ENCODE peak calls at places on chromosome X, in eight cellular contexts. One of them, this sample, is unnamed.

GRCh38 chrX:68433155-68433980 is at the start of gene OPHN1:
- DNase-seq in WERI-Rb-1: peak
- DNase-seq in left ventricle myocardium inferior: peak
- DNase-seq in foreskin keratinocyte: peak
- DNase-seq in lower leg skin: peak
- DNase-seq in ascending aorta: peak
- DNase-seq in AG09319: no peak
- DNase-seq in nephron progenitor cell: peak
- DNase-seq in this sample: no peak

GRCh38 chrX:139304471-139304870 is 226.1 kb upstream of the F9 start:
- DNase-seq in left ventricle myocardium inferior: no peak
- DNase-seq in lower leg skin: no peak
- DNase-seq in nephron progenitor cell: no peak
- DNase-seq in ascending aorta: no peak
- DNase-seq in AG09319: no peak
- DNase-seq in foreskin keratinocyte: no peak
- DNase-seq in WERI-Rb-1: no peak
- DNase-seq in this sample: no peak

GRCh38 chrX:10041383-10041782 is 74.2 kb downstream of the CLDN34 start:
- DNase-seq in ascending aorta: no peak
- DNase-seq in AG09319: no peak
- DNase-seq in left ventricle myocardium inferior: no peak
- DNase-seq in lower leg skin: no peak
- DNase-seq in foreskin keratinocyte: no peak
- DNase-seq in nephron progenitor cell: no peak
- DNase-seq in WERI-Rb-1: no peak
- DNase-seq in this sample: no peak

GRCh38 chrX:47723689-47724088 is 64.7 kb upstream of the UXT start:
- DNase-seq in ascending aorta: no peak
- DNase-seq in nephron progenitor cell: no peak
- DNase-seq in WERI-Rb-1: peak
- DNase-seq in foreskin keratinocyte: no peak
- DNase-seq in left ventricle myocardium inferior: no peak
- DNase-seq in AG09319: no peak
- DNase-seq in lower leg skin: no peak
- DNase-seq in this sample: no peak

GRCh38 chrX:51899741-51900140 is 6.3 kb downstream of the MAGED1 start:
- DNase-seq in ascending aorta: no peak
- DNase-seq in WERI-Rb-1: no peak
- DNase-seq in AG09319: no peak
- DNase-seq in foreskin keratinocyte: no peak
- DNase-seq in nephron progenitor cell: no peak
- DNase-seq in lower leg skin: no peak
- DNase-seq in left ventricle myocardium inferior: no peak
- DNase-seq in this sample: no peak

GRCh38 chrX:30659421-30659820 is 6.2 kb downstream of the GK start:
- DNase-seq in AG09319: no peak
- DNase-seq in nephron progenitor cell: no peak
- DNase-seq in foreskin keratinocyte: peak
- DNase-seq in ascending aorta: no peak
- DNase-seq in WERI-Rb-1: no peak
- DNase-seq in left ventricle myocardium inferior: no peak
- DNase-seq in lower leg skin: no peak
- DNase-seq in this sample: peak

GRCh38 chrX:35339796-35340195 is 397.2 kb downstream of the FAM47B start:
- DNase-seq in ascending aorta: no peak
- DNase-seq in nephron progenitor cell: no peak
- DNase-seq in left ventricle myocardium inferior: no peak
- DNase-seq in foreskin keratinocyte: peak
- DNase-seq in AG09319: no peak
- DNase-seq in WERI-Rb-1: no peak
- DNase-seq in lower leg skin: no peak
- DNase-seq in this sample: no peak

GRCh38 chrX:48834383-48834709 is 1.1 kb downstream of the PCSK1N start:
- DNase-seq in WERI-Rb-1: no peak
- DNase-seq in foreskin keratinocyte: no peak
- DNase-seq in lower leg skin: no peak
- DNase-seq in AG09319: no peak
- DNase-seq in left ventricle myocardium inferior: no peak
- DNase-seq in ascending aorta: peak
- DNase-seq in nephron progenitor cell: no peak
- DNase-seq in this sample: peak

GRCh38 chrX:144275403-144275802 is 391.5 kb downstream of the UBE2NL start:
- DNase-seq in foreskin keratinocyte: no peak
- DNase-seq in left ventricle myocardium inferior: no peak
- DNase-seq in WERI-Rb-1: no peak
- DNase-seq in nephron progenitor cell: no peak
- DNase-seq in lower leg skin: no peak
- DNase-seq in AG09319: no peak
- DNase-seq in ascending aorta: no peak
- DNase-seq in this sample: no peak

GRCh38 chrX:29858714-29859113 is 356.6 kb upstream of the MAGEB2 start:
- DNase-seq in AG09319: no peak
- DNase-seq in left ventricle myocardium inferior: no peak
- DNase-seq in lower leg skin: no peak
- DNase-seq in foreskin keratinocyte: peak
- DNase-seq in nephron progenitor cell: no peak
- DNase-seq in WERI-Rb-1: no peak
- DNase-seq in ascending aorta: no peak
- DNase-seq in this sample: no peak

GRCh38 chrX:119190736-119191282 is 45.3 kb upstream of the PGRMC1 start:
- DNase-seq in ascending aorta: no peak
- DNase-seq in WERI-Rb-1: no peak
- DNase-seq in lower leg skin: no peak
- DNase-seq in AG09319: no peak
- DNase-seq in left ventricle myocardium inferior: no peak
- DNase-seq in foreskin keratinocyte: no peak
- DNase-seq in nephron progenitor cell: no peak
- DNase-seq in this sample: no peak

GRCh38 chrX:45781901-45782553 is 581.4 kb upstream of the DIPK2B start:
- DNase-seq in foreskin keratinocyte: peak
- DNase-seq in WERI-Rb-1: no peak
- DNase-seq in lower leg skin: no peak
- DNase-seq in nephron progenitor cell: no peak
- DNase-seq in ascending aorta: no peak
- DNase-seq in AG09319: peak
- DNase-seq in left ventricle myocardium inferior: no peak
- DNase-seq in this sample: no peak

GRCh38 chrX:10526442-10526841 is 93.9 kb downstream of the MID1 start:
- DNase-seq in nephron progenitor cell: no peak
- DNase-seq in WERI-Rb-1: no peak
- DNase-seq in AG09319: peak
- DNase-seq in lower leg skin: no peak
- DNase-seq in foreskin keratinocyte: no peak
- DNase-seq in left ventricle myocardium inferior: no peak
- DNase-seq in ascending aorta: no peak
- DNase-seq in this sample: no peak

DNA sequence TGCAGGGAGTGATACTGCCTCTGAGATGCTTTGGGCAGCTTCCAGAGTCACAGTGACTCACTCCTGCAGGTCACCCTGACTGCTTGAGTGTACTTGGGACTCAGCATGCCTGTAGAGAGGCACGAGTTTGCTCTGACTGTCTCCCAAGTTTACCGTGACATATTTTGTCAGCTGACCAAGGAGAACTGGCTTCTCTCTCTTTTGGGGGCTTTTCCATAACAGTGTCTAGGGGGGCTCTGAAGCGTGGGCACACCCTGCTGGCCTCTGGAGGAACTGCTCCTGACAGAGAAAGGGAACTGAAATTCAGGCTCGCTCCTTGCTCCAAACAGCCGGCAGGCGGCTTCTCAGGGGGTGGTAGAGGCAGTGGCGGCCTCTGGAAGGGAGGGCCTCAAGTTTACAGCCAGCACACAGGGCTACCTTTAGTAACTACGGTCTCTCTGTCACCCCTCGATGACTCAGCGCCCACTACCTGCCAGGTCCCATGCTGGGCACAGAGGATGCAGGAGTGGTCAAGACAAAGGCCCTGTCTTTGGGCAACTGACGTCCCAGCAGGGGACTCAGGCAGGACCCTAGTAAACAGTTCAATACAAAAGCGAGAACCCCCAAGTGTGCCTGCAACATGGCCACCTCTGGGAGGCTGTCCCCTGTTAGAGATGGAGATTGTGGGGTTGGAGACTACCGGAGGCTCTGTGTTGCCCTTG is 17.8 kb downstream of the ZNF185 start:
- DNase-seq in WERI-Rb-1: peak
- DNase-seq in ascending aorta: no peak
- DNase-seq in left ventricle myocardium inferior: peak
- DNase-seq in AG09319: no peak
- DNase-seq in foreskin keratinocyte: no peak
- DNase-seq in lower leg skin: no peak
- DNase-seq in nephron progenitor cell: peak
- DNase-seq in this sample: peak
- TF ChIP-seq CTCF in WERI-Rb-1: peak
- TF ChIP-seq CTCF in ascending aorta: no peak
- TF ChIP-seq CTCF in left ventricle myocardium inferior: peak
- TF ChIP-seq CTCF in AG09319: peak
- TF ChIP-seq CTCF in foreskin keratinocyte: peak
- TF ChIP-seq CTCF in lower leg skin: no peak
- TF ChIP-seq CTCF in nephron progenitor cell: peak
- TF ChIP-seq CTCF in this sample: peak

GRCh38 chrX:19956923-19957322 is 33.9 kb downstream of the BCLAF3 start:
- DNase-seq in ascending aorta: no peak
- DNase-seq in lower leg skin: no peak
- DNase-seq in left ventricle myocardium inferior: peak
- DNase-seq in nephron progenitor cell: no peak
- DNase-seq in foreskin keratinocyte: no peak
- DNase-seq in AG09319: no peak
- DNase-seq in WERI-Rb-1: no peak
- DNase-seq in this sample: no peak
- TF ChIP-seq CTCF in ascending aorta: no peak
- TF ChIP-seq CTCF in lower leg skin: no peak
- TF ChIP-seq CTCF in left ventricle myocardium inferior: no peak
- TF ChIP-seq CTCF in nephron progenitor cell: no peak
- TF ChIP-seq CTCF in foreskin keratinocyte: no peak
- TF ChIP-seq CTCF in AG09319: no peak
- TF ChIP-seq CTCF in WERI-Rb-1: no peak
- TF ChIP-seq CTCF in this sample: no peak

GRCh38 chrX:86349115-86349514 is 200.9 kb downstream of the DACH2 start:
- DNase-seq in lower leg skin: no peak
- DNase-seq in left ventricle myocardium inferior: peak
- DNase-seq in foreskin keratinocyte: no peak
- DNase-seq in AG09319: no peak
- DNase-seq in ascending aorta: no peak
- DNase-seq in WERI-Rb-1: no peak
- DNase-seq in nephron progenitor cell: no peak
- DNase-seq in this sample: no peak

GRCh38 chrX:86348669-86349068 is 200.4 kb downstream of the DACH2 start:
- DNase-seq in nephron progenitor cell: no peak
- DNase-seq in WERI-Rb-1: peak
- DNase-seq in lower leg skin: no peak
- DNase-seq in ascending aorta: no peak
- DNase-seq in AG09319: no peak
- DNase-seq in foreskin keratinocyte: no peak
- DNase-seq in left ventricle myocardium inferior: no peak
- DNase-seq in this sample: no peak
- TF ChIP-seq CTCF in nephron progenitor cell: no peak
- TF ChIP-seq CTCF in WERI-Rb-1: peak
- TF ChIP-seq CTCF in lower leg skin: no peak
- TF ChIP-seq CTCF in ascending aorta: no peak
- TF ChIP-seq CTCF in AG09319: no peak
- TF ChIP-seq CTCF in foreskin keratinocyte: no peak
- TF ChIP-seq CTCF in left ventricle myocardium inferior: no peak
- TF ChIP-seq CTCF in this sample: no peak

GRCh38 chrX:78710146-78710545 is 37.4 kb upstream of the LPAR4 start:
- DNase-seq in foreskin keratinocyte: no peak
- DNase-seq in nephron progenitor cell: no peak
- DNase-seq in AG09319: peak
- DNase-seq in WERI-Rb-1: no peak
- DNase-seq in ascending aorta: no peak
- DNase-seq in left ventricle myocardium inferior: no peak
- DNase-seq in lower leg skin: no peak
- DNase-seq in this sample: no peak

GRCh38 chrX:78708830-78709229 is 38.7 kb upstream of the LPAR4 start:
- DNase-seq in WERI-Rb-1: no peak
- DNase-seq in foreskin keratinocyte: peak
- DNase-seq in AG09319: peak
- DNase-seq in nephron progenitor cell: no peak
- DNase-seq in ascending aorta: no peak
- DNase-seq in left ventricle myocardium inferior: no peak
- DNase-seq in lower leg skin: peak
- DNase-seq in this sample: no peak

GRCh38 chrX:78712381-78712780 is 35.1 kb upstream of the LPAR4 start:
- DNase-seq in left ventricle myocardium inferior: no peak
- DNase-seq in lower leg skin: no peak
- DNase-seq in WERI-Rb-1: no peak
- DNase-seq in AG09319: peak
- DNase-seq in nephron progenitor cell: no peak
- DNase-seq in ascending aorta: no peak
- DNase-seq in foreskin keratinocyte: no peak
- DNase-seq in this sample: no peak

DNA sequence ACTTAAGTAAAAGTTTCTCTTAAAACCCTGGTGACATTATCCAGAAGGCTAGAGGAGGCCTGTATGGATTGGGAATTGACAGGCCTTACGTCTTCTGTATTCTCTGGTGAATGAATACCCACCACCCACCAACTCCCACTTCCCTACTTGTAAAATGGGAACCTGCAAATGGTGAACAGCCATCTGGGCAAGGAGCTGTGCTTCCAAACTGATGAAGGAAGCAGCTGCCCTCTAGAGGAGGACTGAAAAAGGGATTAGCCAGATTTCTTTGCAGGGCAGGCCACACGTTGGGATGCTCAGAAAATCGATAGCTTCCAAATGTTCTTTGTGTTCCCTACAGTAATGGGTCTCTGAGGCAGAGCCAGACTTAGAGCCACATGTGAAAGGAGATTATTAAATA is 39.3 kb upstream of the LPAR4 start:
- DNase-seq in ascending aorta: no peak
- DNase-seq in WERI-Rb-1: peak
- DNase-seq in left ventricle myocardium inferior: no peak
- DNase-seq in nephron progenitor cell: no peak
- DNase-seq in foreskin keratinocyte: no peak
- DNase-seq in AG09319: no peak
- DNase-seq in lower leg skin: no peak
- DNase-seq in this sample: no peak
- TF ChIP-seq CTCF in ascending aorta: no peak
- TF ChIP-seq CTCF in WERI-Rb-1: peak
- TF ChIP-seq CTCF in left ventricle myocardium inferior: peak
- TF ChIP-seq CTCF in nephron progenitor cell: peak
- TF ChIP-seq CTCF in foreskin keratinocyte: peak
- TF ChIP-seq CTCF in AG09319: peak
- TF ChIP-seq CTCF in lower leg skin: no peak
- TF ChIP-seq CTCF in this sample: peak

DNA sequence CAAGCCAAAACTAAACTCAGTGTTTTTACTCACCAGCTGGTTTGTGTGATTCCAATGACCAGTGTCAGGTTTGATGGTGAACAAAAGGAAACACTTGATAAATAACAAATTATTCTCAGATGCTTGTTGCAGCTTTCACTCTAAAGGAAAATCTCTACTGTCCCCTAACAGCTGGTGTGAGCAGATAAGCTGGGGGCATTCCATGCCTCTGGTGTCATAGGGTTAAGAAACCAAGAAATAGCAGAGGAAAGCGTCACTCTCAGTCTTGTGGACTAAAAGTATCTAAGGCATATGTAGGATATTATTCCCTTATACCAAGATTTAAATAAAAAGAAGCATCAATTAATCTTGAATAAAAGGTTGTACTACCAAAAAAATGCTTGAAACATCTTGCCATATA is 24.3 kb downstream of the TRPC5 start:
- DNase-seq in AG09319: peak
- DNase-seq in foreskin keratinocyte: no peak
- DNase-seq in WERI-Rb-1: no peak
- DNase-seq in ascending aorta: no peak
- DNase-seq in nephron progenitor cell: no peak
- DNase-seq in left ventricle myocardium inferior: no peak
- DNase-seq in lower leg skin: no peak
- DNase-seq in this sample: no peak
- TF ChIP-seq CTCF in AG09319: no peak
- TF ChIP-seq CTCF in foreskin keratinocyte: no peak
- TF ChIP-seq CTCF in WERI-Rb-1: no peak
- TF ChIP-seq CTCF in ascending aorta: no peak
- TF ChIP-seq CTCF in nephron progenitor cell: no peak
- TF ChIP-seq CTCF in left ventricle myocardium inferior: no peak
- TF ChIP-seq CTCF in lower leg skin: no peak
- TF ChIP-seq CTCF in this sample: no peak